ENCODE peak calls at places on chromosomes 1 and 21, in six cellular contexts. F, K, Z, P, M and X are unnamed samples.
A peak's percentile ranks its signal among the peaks of the same experiment; 100 is the strongest.

GRCh38 chr1:208113036-208113435 is 131.1 kb downstream of the PLXNA2 start:
- DNase-seq in M (no peak), Z (no peak), K (no peak), F (no peak), P (no peak), X (no peak)

GRCh38 chr1:206714331-206715058 is 29.8 kb downstream of the MAPKAPK2 start:
- DNase-seq in K (peak; percentile 28), M (no peak), F (peak; percentile 78), Z (peak; percentile 56), P (no peak), X (peak; percentile 60)

GRCh38 chr1:236284291-236284711 is 2.5 kb upstream of the ERO1B start:
- DNase-seq in M (no peak), K (no peak), F (no peak), P (no peak), Z (no peak), X (no peak)

GRCh38 chr1:41456847-41457540 is 27.5 kb downstream of the EDN2 start:
- DNase-seq in Z (peak; percentile 80), P (no peak), K (no peak), M (no peak), F (no peak), X (no peak)

GRCh38 chr1:228405200-228405978 is 1.2 kb downstream of the TRIM11 start:
- DNase-seq in F (no peak), P (no peak), K (no peak), Z (no peak), M (no peak), X (no peak)

GRCh38 chr1:198888379-198888778 is 249.5 kb downstream of the PTPRC start:
- DNase-seq in K (no peak), P (no peak), Z (peak; percentile 41), M (no peak), F (no peak), X (no peak)

GRCh38 chr1:966603-967295 is 467 bp downstream of the PLEKHN1 start:
- DNase-seq in M (peak; percentile 45), Z (peak; percentile 66), K (peak; percentile 89), P (peak; percentile 65), F (peak; percentile 53), X (peak; percentile 81)

GRCh38 chr1:179529482-179529881 is 46.3 kb downstream of the NPHS2 start:
- DNase-seq in F (no peak), P (no peak), Z (no peak), K (no peak), M (no peak), X (no peak)

GRCh38 chr21:45640001-45640887 is 3.3 kb upstream of the PCBP3 start:
- DNase-seq in K (no peak), Z (no peak), F (no peak), M (no peak), P (no peak), X (no peak)

GRCh38 chr1:113542221-113542701 is 151.9 kb downstream of the MAGI3 start:
- DNase-seq in K (no peak), Z (peak; percentile 93), P (no peak), M (no peak), F (no peak), X (peak; percentile 67)

GRCh38 chr1:31765041-31765467 is 914 bp upstream of the ADGRB2 start:
- DNase-seq in F (no peak), Z (no peak), K (no peak), M (no peak), P (no peak), X (peak; percentile 23)

GRCh38 chr1:85225624-85226380 is 25.0 kb upstream of the SYDE2 start:
- DNase-seq in P (no peak), F (no peak), M (no peak), Z (peak; percentile 50), K (no peak), X (no peak)

GRCh38 chr1:203320546-203321272 is 15.4 kb downstream of the BTG2 start:
- DNase-seq in Z (peak; percentile 67), M (peak; percentile 82), K (no peak), F (peak; percentile 75), P (no peak), X (no peak)

GRCh38 chr1:55037733-55038551 is 1.4 kb upstream of the PCSK9 start:
- DNase-seq in F (no peak), M (no peak), Z (no peak), K (no peak), P (no peak), X (no peak)

GRCh38 chr1:169995993-169996392 is 78.5 kb downstream of the KIFAP3 start:
- DNase-seq in K (no peak), P (no peak), F (no peak), Z (no peak), M (no peak), X (no peak)

GRCh38 chr21:42578761-42579415 is 65.2 kb downstream of the SLC37A1 start:
- DNase-seq in Z (no peak), K (peak; percentile 65), M (peak; percentile 6), P (no peak), F (no peak), X (no peak)

GRCh38 chr1:2302292-2302925 is 74.3 kb downstream of the SKI start:
- DNase-seq in Z (no peak), F (no peak), P (no peak), K (no peak), M (no peak), X (no peak)

GRCh38 chr1:82421782-82422181 is 621.0 kb downstream of the ADGRL2 start:
- DNase-seq in F (no peak), Z (no peak), M (no peak), P (no peak), K (no peak), X (no peak)

GRCh38 chr1:240128361-240128760 is 36.7 kb downstream of the FMN2 start:
- DNase-seq in P (no peak), F (no peak), Z (no peak), M (no peak), K (no peak), X (no peak)

GRCh38 chr21:43645414-43645891 is 13.8 kb downstream of the HSF2BP start:
- DNase-seq in P (peak; percentile 53), Z (peak; percentile 78), K (no peak), F (peak; percentile 60), M (peak; percentile 57), X (peak; percentile 86)

GRCh38 chr21:43644609-43645008 is 14.7 kb downstream of the HSF2BP start:
- DNase-seq in P (no peak), K (no peak), M (no peak), F (no peak), Z (peak; percentile 82), X (peak; percentile 73)

GRCh38 chr21:43648171-43648570 is 11.1 kb downstream of the HSF2BP start:
- DNase-seq in P (no peak), K (no peak), M (no peak), Z (no peak), F (no peak), X (no peak)

GRCh38 chr21:43645987-43646386 is 13.3 kb downstream of the HSF2BP start:
- DNase-seq in M (no peak), P (no peak), F (no peak), K (no peak), Z (no peak), X (no peak)

DNA sequence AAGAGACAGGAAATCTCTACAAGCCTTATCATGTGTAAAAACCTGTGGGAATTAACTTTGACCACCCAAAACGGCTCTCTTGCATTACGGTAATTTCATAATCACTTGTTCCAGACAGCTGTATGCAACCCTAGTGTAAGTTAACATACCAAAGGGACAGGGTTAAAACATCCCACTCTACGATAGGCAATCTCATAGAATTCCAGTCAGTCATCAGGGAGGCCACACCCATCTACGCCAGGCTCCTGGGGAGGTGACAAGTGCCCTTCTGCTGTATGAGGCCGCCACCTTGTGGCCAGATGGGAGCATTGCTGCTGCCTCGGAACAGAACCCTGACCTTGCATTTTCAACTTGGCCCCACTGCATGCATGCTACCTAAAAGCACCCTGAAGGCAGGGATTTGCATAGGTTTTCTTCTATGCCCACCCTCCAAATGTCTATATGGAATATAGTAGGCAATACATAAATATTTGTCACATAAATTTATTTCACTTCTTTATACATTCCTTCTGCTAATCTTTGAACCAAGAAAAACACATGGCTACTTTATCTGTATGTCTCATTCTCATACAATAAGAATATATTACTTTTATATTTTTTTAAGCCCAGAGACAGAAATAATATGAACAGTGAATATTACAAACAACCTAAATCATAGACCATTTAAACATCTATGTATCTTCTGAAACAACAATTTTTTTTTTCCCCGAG is 12.6 kb downstream of the HSF2BP start:
- DNase-seq in F (peak; percentile 88), Z (peak; percentile 86), M (peak; percentile 90), K (peak; percentile 94), P (peak; percentile 85), X (peak; percentile 94)
- H3K27ac ChIP-seq in F (no peak overlapping the region), Z (no peak overlapping the region), M (no peak overlapping the region), K (peak overlapping the region; percentile 44), P (peak overlapping the region; percentile 97), X (peak overlapping the region; percentile 1)

GRCh38 chr1:118185083-118185899 is at the start of gene SPAG17:
- DNase-seq in P (peak; percentile 4), M (no peak), F (no peak), Z (peak; percentile 66), K (peak; percentile 77), X (no peak)
- H3K4me3 ChIP-seq in P (peak within 1 kb of the TSS; percentile 40), M (peak within 1 kb of the TSS; percentile 12), F (peak within 1 kb of the TSS; percentile 62), Z (peak within 1 kb of the TSS; percentile 62), K (peak within 1 kb of the TSS; percentile 34), X (no peak within 1 kb of the TSS)

DNA sequence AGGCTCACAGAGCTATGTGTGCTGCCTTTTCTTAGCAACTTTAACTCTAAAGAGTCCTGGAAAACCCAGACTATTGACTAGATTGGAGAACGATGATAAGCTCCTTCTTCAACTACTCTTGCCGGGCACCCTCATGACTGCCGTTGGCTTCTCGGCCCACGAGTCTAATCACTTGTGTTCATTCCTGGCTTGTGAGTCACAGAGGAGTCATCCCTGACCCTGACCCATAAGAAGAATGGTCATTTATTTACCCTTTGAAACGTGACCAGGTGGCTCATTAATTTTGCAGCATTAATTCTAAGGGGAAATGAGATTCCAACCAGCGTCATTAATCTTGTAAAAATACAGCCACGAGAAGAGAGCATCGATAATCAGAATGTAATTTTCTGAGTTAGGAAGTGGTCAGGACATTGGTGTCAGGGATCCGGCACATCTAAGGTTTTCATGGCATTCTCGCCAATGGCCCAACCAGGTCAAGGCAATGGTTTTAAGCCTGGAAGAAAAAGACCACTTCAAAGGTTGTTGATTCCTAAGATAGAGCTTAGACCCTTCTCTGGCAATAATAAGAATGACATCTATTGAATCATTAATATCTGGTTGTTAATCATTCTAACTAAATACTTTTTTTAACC is 183.6 kb upstream of the RUNX1 start:
- DNase-seq in Z (peak; percentile 98), K (no peak), M (no peak), P (no peak), F (no peak), X (peak; percentile 67)
- H3K4me1 ChIP-seq in Z (peaks cover 4% of the 10 kb centered on the region), K (no peaks in the 10 kb centered on the region), M (no peaks in the 10 kb centered on the region), P (peaks cover 10% of the 10 kb centered on the region), F (no peaks in the 10 kb centered on the region), X (peaks cover 21% of the 10 kb centered on the region)

DNA sequence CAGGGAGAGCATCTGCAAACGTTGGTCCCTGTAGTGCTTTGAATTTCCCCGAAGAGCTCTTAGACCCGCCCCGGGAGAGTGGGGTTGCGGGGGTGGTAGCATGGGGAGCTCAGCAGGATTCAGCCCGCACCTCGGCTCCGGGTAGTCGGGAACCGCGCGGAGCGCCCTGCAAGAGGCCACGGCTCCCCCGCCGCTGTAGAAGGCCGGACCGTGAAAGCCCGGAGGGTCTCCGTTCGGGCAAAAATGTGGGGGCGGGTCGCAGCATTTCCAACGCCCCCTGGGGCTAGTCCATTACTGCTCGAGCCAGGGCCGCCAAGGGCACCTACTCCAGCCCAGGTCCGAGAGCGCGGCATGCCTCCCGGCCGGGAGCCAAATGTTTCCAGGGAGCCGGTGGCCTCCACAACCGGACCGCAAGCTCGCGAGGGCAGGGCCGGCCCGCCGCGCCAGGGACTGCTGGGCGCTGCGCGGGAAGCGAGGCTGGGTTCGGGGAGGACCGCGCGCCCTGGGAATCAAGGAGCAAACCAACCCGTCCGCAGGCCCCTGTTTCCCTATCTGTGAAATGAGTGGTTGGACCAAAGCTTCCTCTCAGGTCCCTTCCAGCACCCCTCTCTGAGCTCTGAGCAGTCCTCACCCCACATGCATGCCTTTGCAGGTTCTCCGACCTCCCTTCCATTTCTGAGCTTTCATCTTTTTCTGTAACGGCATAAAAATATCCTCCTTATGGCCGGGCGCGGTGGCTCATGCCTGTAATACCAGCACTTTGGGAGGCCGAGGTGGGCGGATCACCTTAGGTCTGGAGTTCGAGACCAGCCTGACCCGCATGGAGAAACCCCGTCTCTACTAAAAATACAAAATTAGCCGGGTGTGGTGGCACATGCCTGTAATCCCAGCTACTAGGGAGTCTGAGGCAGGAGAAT is 777 bp upstream of the TMEM63A start:
- DNase-seq in M (peak; percentile 61), P (peak; percentile 60), Z (peak; percentile 54), K (peak; percentile 84), F (peak; percentile 24), X (peak; percentile 72)
- H3K27ac ChIP-seq in M (peak overlapping the region; percentile 90), P (peak overlapping the region; percentile 95), Z (peak overlapping the region; percentile 88), K (peak overlapping the region; percentile 95), F (peak overlapping the region; percentile 98), X (peak overlapping the region; percentile 69)